ENCODE peak calls at places on chromosomes 3 and 15, in four cellular contexts. F is left lung; P is CD8-positive, alpha-beta T cell; C is CD8-positive, alpha-beta memory T cell. U is an unnamed sample.

GRCh38 chr15:91099616-91100560 is at the start of gene SV2B:
- DNase-seq in F (no peak), P (peak; percentile 16), C (no peak), U (no peak)

GRCh38 chr15:61173899-61174689 is 55.0 kb downstream of the RORA start:
- DNase-seq in F (no peak), P (no peak), C (no peak), U (no peak)

GRCh38 chr3:66413151-66413751 is 87.6 kb downstream of the LRIG1 start:
- DNase-seq in F (no peak), P (no peak), C (no peak), U (no peak)

GRCh38 chr15:64552281-64552948 is 92.0 kb downstream of the ZNF609 start:
- DNase-seq in F (no peak), P (no peak), C (no peak), U (no peak)

GRCh38 chr3:14691719-14692118 is 16.8 kb downstream of the C3orf20 start:
- DNase-seq in F (no peak), P (no peak), C (no peak), U (no peak)

GRCh38 chr3:193946945-193947344 is 189.0 kb upstream of the HES1 start:
- DNase-seq in F (no peak), P (no peak), C (no peak), U (no peak)

GRCh38 chr15:98776607-98777281 is 128.4 kb downstream of the IGF1R start:
- DNase-seq in F (peak; percentile 52), P (no peak), C (no peak), U (no peak)

GRCh38 chr3:8152826-8153418 is 348.7 kb upstream of the LMCD1 start:
- DNase-seq in F (no peak), P (no peak), C (no peak), U (no peak)

GRCh38 chr3:42031808-42032475 is 59.2 kb upstream of the TRAK1 start:
- DNase-seq in F (no peak), P (no peak), C (no peak), U (no peak)

GRCh38 chr3:185822221-185822956 is 2.5 kb downstream of the IGF2BP2 start:
- DNase-seq in F (no peak), P (no peak), C (no peak), U (no peak)

GRCh38 chr15:91228391-91228790 is 128.3 kb downstream of the SV2B start:
- DNase-seq in F (no peak), P (no peak), C (no peak), U (no peak)

GRCh38 chr3:107928084-107928445 is 162.8 kb downstream of the CD47 start:
- DNase-seq in F (no peak), P (no peak), C (no peak), U (no peak)

GRCh38 chr15:79195239-79195638 is 87.3 kb upstream of the ANKRD34C start:
- DNase-seq in F (no peak), P (no peak), C (no peak), U (no peak)

GRCh38 chr3:142649996-142650693 is 54.0 kb downstream of the PLS1 start:
- DNase-seq in F (no peak), P (no peak), C (no peak), U (no peak)

GRCh38 chr3:117439812-117440211 is 730.2 kb downstream of the TUSC7 start:
- DNase-seq in F (no peak), P (no peak), C (no peak), U (no peak)

GRCh38 chr15:32091505-32092380 is 61.4 kb downstream of the CHRNA7 start:
- DNase-seq in F (no peak), P (no peak), C (no peak), U (no peak)

GRCh38 chr15:80474224-80474619 is 70.0 kb downstream of the ARNT2 start:
- DNase-seq in F (no peak), P (no peak), C (no peak), U (no peak)

GRCh38 chr3:52524752-52525661 is 8.7 kb downstream of the NT5DC2 start:
- DNase-seq in F (peak; percentile 49), P (no peak), C (peak; percentile 42), U (no peak)

GRCh38 chr3:96169111-96169510 is 645.3 kb upstream of the EPHA6 start:
- DNase-seq in F (no peak), P (no peak), C (no peak), U (no peak)

GRCh38 chr3:184615396-184615795 is 53.8 kb downstream of the EPHB3 start:
- DNase-seq in F (no peak), P (no peak), C (no peak), U (no peak)

GRCh38 chr15:72382146-72382545 is 6.3 kb upstream of the HEXA start:
- DNase-seq in F (no peak), P (no peak), C (no peak), U (no peak)

GRCh38 chr15:95996494-95996893 is 334.0 kb upstream of the NR2F2 start:
- DNase-seq in F (no peak), P (no peak), C (no peak), U (peak; percentile 44)

GRCh38 chr15:98120561-98120960 is 160.1 kb downstream of the ARRDC4 start:
- DNase-seq in F (no peak), P (no peak), C (no peak), U (no peak)

GRCh38 chr3:27559835-27560234 is 75.7 kb upstream of the SLC4A7 start:
- DNase-seq in F (peak; percentile 46), P (no peak), C (no peak), U (no peak)

GRCh38 chr15:60713096-60714084 is 234.4 kb upstream of the ICE2 start:
- DNase-seq in F (peak; percentile 51), P (no peak), C (no peak), U (no peak)

GRCh38 chr3:145370870-145371269 is 790.1 kb downstream of the PLOD2 start:
- DNase-seq in F (no peak), P (no peak), C (no peak), U (no peak)

GRCh38 chr15:99749386-99749785 is 16.1 kb upstream of the LYSMD4 start:
- DNase-seq in F (no peak), P (no peak), C (no peak), U (no peak)

GRCh38 chr3:38655708-38656300 is 6.3 kb upstream of the SCN5A start:
- DNase-seq in F (no peak), P (no peak), C (no peak), U (no peak)

GRCh38 chr3:11668243-11669232 is 24.8 kb upstream of the VGLL4 start:
- DNase-seq in F (no peak), P (no peak), C (no peak), U (no peak)

GRCh38 chr15:46703352-46703861 is 1013.9 kb upstream of the SEMA6D start:
- DNase-seq in F (no peak), P (no peak), C (no peak), U (no peak)

GRCh38 chr3:30199096-30199734 is 407.2 kb upstream of the TGFBR2 start:
- DNase-seq in F (peak; percentile 59), P (peak; percentile 50), C (peak; percentile 63), U (peak; percentile 63)

GRCh38 chr3:9947025-9947995 is 4.9 kb downstream of the PRRT3 start:
- DNase-seq in F (peak; percentile 77), P (no peak), C (no peak), U (no peak)

GRCh38 chr3:107523361-107524213 is 825 bp downstream of the BBX start:
- DNase-seq in F (peak; percentile 40), P (peak; percentile 32), C (peak; percentile 70), U (peak; percentile 61)

GRCh38 chr3:148925841-148926240 is 60.7 kb downstream of the CPA3 start:
- DNase-seq in F (no peak), P (no peak), C (no peak), U (no peak)

GRCh38 chr3:8606666-8607065 is 37.9 kb downstream of the SSUH2 start:
- DNase-seq in F (no peak), P (no peak), C (no peak), U (no peak)

GRCh38 chr3:125318859-125319258 is 56.3 kb downstream of the ZNF148 start:
- DNase-seq in F (no peak), P (no peak), C (no peak), U (no peak)

GRCh38 chr15:44794072-44794471 is 57.7 kb downstream of the TRIM69 start:
- DNase-seq in F (no peak), P (no peak), C (no peak), U (no peak)

DNA sequence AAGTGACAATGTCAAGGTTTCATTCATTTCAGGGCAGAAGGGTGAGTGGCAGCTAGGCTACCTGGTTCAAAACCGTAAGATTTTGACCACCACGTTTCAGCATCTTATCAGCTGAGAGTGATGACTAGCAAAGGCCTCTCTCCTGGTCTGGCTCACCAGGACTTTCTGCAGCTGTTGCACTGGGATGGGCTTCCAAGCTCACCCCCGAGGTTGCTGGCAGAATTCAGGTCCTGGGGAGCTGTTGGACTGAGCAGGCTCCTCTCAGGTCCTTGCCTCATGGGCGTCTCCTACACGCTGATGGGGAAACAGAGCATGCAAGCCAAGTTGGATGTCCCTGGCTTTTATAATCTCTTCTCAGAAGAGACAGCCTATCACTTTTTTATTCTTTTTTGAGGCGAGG is 88.8 kb upstream of the RNU6-1 start:
- DNase-seq in F (no peak), P (no peak), C (no peak), U (no peak)
- H3K27ac ChIP-seq in F (no peak overlapping the region), P (no peak overlapping the region), C (no peak overlapping the region), U (no peak overlapping the region)

DNA sequence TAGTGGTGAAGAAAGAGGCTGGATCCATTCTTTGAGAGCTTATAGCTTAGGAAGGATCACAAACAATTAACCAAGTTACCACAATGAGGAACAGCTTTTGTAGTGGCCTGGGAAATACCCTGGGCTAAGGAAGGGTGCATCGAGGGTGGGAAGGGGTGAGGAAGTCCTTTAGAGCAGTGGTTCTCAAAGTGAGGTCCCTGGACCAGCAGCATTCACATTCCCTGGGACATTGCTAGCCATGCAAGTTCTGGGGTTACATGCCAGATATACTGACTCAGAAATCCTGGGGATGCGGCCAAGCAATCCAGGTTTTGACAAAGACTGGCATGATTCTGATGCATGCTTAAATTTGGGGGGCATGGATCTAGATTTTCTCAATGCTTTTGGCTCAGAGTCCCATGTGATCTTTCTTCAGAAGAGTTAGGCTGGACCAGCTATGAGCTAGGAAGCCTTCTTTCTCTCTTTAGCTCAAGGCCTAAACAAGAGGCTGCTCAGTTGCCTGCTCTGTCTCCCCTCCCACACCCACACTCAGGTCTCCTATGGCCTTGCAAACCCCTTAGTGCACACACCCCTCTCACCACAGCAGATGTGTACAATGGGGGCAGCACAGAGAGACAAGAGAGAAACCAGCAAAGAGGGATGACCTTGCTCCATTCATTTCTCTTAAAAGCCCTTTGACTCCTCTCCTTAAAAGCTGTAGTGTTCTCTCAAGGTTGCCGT is 1.8 kb upstream of the CCR1 start:
- DNase-seq in F (no peak), P (no peak), C (no peak), U (no peak)
- H3K4me1 ChIP-seq in F (peaks cover 64% of the 10 kb centered on the region), P (peaks cover 35% of the 10 kb centered on the region), C (peaks cover 46% of the 10 kb centered on the region), U (peaks cover 29% of the 10 kb centered on the region)

GRCh38 chr3:33196538-33196937 is 22.1 kb downstream of the SUSD5 start:
- DNase-seq in F (no peak), P (no peak), C (no peak), U (no peak)
- H3K27ac ChIP-seq in F (no peak overlapping the region), P (no peak overlapping the region), C (no peak overlapping the region), U (no peak overlapping the region)

DNA sequence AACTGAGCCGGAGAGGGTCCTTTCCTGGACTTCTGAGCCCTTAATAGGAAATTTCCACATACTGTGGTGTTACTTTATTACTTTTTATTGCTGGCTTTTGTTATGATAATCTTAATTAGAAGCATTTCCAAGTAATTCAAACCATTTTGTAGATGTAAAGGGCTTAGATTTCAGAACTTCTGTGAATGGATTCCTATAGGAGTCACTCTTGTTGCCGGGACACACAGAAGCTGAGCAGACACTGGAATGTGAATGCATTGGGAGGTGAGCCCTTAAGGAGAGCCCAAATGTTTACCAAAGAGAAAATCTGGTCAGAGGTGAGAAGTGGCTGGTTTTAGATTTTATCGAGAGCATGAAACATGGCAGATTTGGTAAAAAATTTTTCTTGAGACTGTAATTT is 87.4 kb downstream of the FNDC3B start:
- DNase-seq in F (no peak), P (no peak), C (no peak), U (no peak)
- H3K4me1 ChIP-seq in F (peaks cover 80% of the 10 kb centered on the region), P (peaks cover 8% of the 10 kb centered on the region), C (peaks cover 11% of the 10 kb centered on the region), U (peaks cover 13% of the 10 kb centered on the region)

GRCh38 chr15:35519536-35520149 is 26.3 kb downstream of the DPH6 start:
- DNase-seq in F (no peak), P (no peak), C (no peak), U (peak; percentile 61)
- H3K27ac ChIP-seq in F (no peak overlapping the region), P (no peak overlapping the region), C (no peak overlapping the region), U (no peak overlapping the region)

U was measured in CD4-positive, CD25-positive, alpha-beta regulatory T cell.